ENCODE peak calls at places on chromosomes 1 and 21, in ten cellular contexts. V is AG09309, H is A673, J is heart left ventricle, G is HL-60, L is Calu3, F is uterus, E is choroid plexus epithelial cell, W is cardiac fibroblast, M is GM13977. D is an unnamed sample.

GRCh38 chr1:93979040-93979717 is 69.9 kb upstream of the GCLM start:
- DNase-seq in F (no peak), W (no peak), M (no peak), G (no peak), H (no peak), V (no peak), L (no peak), E (no peak), J (no peak), D (no peak)

GRCh38 chr1:181135462-181135781 is 46.9 kb downstream of the IER5 start:
- DNase-seq in W (peak), M (no peak), E (peak), L (no peak), G (no peak), H (peak), F (no peak), J (no peak), V (no peak), D (peak)

GRCh38 chr1:71587961-71588360 is 507.1 kb upstream of the ZRANB2 start:
- DNase-seq in J (no peak), H (peak), F (no peak), L (no peak), E (no peak), V (peak), G (no peak), W (peak), M (no peak), D (peak)

GRCh38 chr1:109822749-109823542 is 59.2 kb upstream of the EPS8L3 start:
- DNase-seq in H (no peak), G (no peak), E (no peak), V (no peak), J (no peak), M (no peak), W (no peak), L (no peak), F (no peak), D (peak)

GRCh38 chr1:246151796-246152434 is 355.2 kb downstream of the SMYD3 start:
- DNase-seq in V (no peak), G (no peak), L (no peak), E (no peak), F (no peak), H (no peak), W (no peak), M (no peak), J (no peak), D (no peak)

GRCh38 chr1:179807691-179808485 is 64.8 kb downstream of the FAM163A start:
- DNase-seq in L (no peak), G (no peak), H (no peak), J (no peak), F (no peak), E (peak), W (peak), V (peak), M (no peak), D (no peak)

GRCh38 chr1:1918901-1919303 is at the start of gene TMEM52:
- DNase-seq in W (no peak), J (no peak), M (no peak), G (no peak), E (no peak), L (no peak), F (no peak), V (no peak), H (no peak), D (no peak)

GRCh38 chr1:166999090-166999489 is 10.0 kb downstream of the MAEL start:
- DNase-seq in E (peak), W (peak), V (no peak), M (no peak), G (no peak), H (no peak), F (no peak), J (no peak), L (no peak), D (peak)

GRCh38 chr1:66933887-66934700 is 9.3 kb downstream of the MIER1 start:
- DNase-seq in V (no peak), M (no peak), F (no peak), L (no peak), G (no peak), E (no peak), W (no peak), J (no peak), H (no peak), D (no peak)

GRCh38 chr1:58931024-58931423 is 147.2 kb upstream of the JUN start:
- DNase-seq in G (no peak), W (no peak), E (no peak), L (no peak), J (no peak), H (no peak), M (no peak), F (no peak), V (no peak), D (no peak)

GRCh38 chr1:45111239-45111638 is 95.2 kb downstream of the ZSWIM5 start:
- DNase-seq in V (no peak), H (no peak), J (no peak), M (no peak), L (no peak), G (no peak), E (no peak), W (no peak), F (no peak), D (no peak)

GRCh38 chr1:114610546-114611245 is 29.3 kb upstream of the BCAS2 start:
- DNase-seq in E (peak), M (no peak), W (peak), L (no peak), G (no peak), V (no peak), J (no peak), F (no peak), H (no peak), D (no peak)

GRCh38 chr1:41400235-41400634 is 39.0 kb downstream of the FOXO6 start:
- DNase-seq in J (no peak), L (no peak), E (no peak), G (no peak), F (no peak), H (no peak), V (no peak), M (no peak), W (no peak), D (no peak)

GRCh38 chr1:8862528-8862927 is 16.0 kb downstream of the ENO1 start:
- DNase-seq in H (peak), E (peak), G (no peak), J (no peak), M (no peak), V (no peak), L (peak), F (no peak), W (no peak), D (peak)

GRCh38 chr21:23398726-23399125 is 2208.6 kb downstream of the MRPL39 start:
- DNase-seq in H (no peak), M (no peak), G (no peak), J (no peak), L (no peak), W (no peak), V (no peak), E (no peak), F (no peak), D (no peak)

GRCh38 chr1:27615346-27616004 is 11.5 kb upstream of the AHDC1 start:
- DNase-seq in E (no peak), V (no peak), W (no peak), M (no peak), G (no peak), J (no peak), H (no peak), L (no peak), F (no peak), D (no peak)

GRCh38 chr1:151371744-151372410 is 628 bp downstream of the SELENBP1 start:
- DNase-seq in J (peak), V (no peak), M (no peak), L (peak), W (peak), F (peak), G (peak), E (no peak), H (peak), D (no peak)

GRCh38 chr1:200198247-200198646 is 170.7 kb downstream of the NR5A2 start:
- DNase-seq in W (no peak), J (no peak), G (no peak), H (no peak), F (no peak), E (no peak), M (no peak), L (no peak), V (no peak), D (no peak)

GRCh38 chr1:206925116-206925736 is 3.5 kb upstream of the FCMR start:
- DNase-seq in J (no peak), L (no peak), M (peak), E (no peak), F (no peak), W (no peak), G (no peak), H (no peak), V (no peak), D (peak)

GRCh38 chr1:243945727-243946126 is 95.7 kb upstream of the AKT3 start:
- DNase-seq in V (no peak), H (no peak), E (no peak), G (no peak), J (no peak), L (no peak), F (no peak), W (no peak), M (no peak), D (no peak)

GRCh38 chr21:25398630-25399029 is 208.7 kb downstream of the MRPL39 start:
- DNase-seq in E (no peak), J (no peak), M (no peak), F (no peak), L (no peak), G (no peak), H (no peak), W (no peak), V (no peak), D (no peak)

GRCh38 chr1:193111641-193112090 is 6.5 kb upstream of the GLRX2 start:
- DNase-seq in M (no peak), G (peak), L (peak), H (peak), E (peak), V (peak), J (no peak), W (peak), F (peak), D (no peak)

GRCh38 chr1:19762175-19762779 is 37.4 kb downstream of the TMCO4 start:
- DNase-seq in E (peak), W (peak), J (no peak), V (no peak), H (peak), M (peak), L (peak), G (no peak), F (peak), D (peak)

DNA sequence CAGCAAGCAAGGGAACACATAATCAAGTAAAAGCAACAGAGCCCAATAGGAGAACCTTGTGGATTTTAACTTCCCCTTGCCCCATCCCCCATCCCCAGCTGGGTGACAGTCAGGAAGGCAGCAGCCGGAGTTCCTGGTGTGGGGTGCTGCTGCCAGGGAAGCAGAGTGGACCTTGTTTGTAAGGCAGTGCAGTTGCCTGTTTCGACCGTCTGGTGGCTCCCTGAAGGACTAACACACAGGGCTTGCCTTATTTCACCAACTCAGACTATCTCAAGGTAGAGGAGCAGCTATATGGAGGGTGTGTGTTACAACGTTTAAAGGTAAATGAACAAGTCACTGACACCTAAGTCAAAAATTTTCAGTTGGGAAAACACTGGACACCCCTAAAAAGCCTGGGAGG is 6.6 kb downstream of the KRTAP10-8 start:
- DNase-seq in E (peak), L (no peak), V (no peak), F (no peak), H (no peak), M (no peak), G (no peak), J (peak), W (peak), D (peak)
- TF ChIP-seq CTCF in E (peak), L (no peak), V (peak), F (no peak), H (no peak), M (peak), G (no peak), J (no peak), W (peak), D (peak)

DNA sequence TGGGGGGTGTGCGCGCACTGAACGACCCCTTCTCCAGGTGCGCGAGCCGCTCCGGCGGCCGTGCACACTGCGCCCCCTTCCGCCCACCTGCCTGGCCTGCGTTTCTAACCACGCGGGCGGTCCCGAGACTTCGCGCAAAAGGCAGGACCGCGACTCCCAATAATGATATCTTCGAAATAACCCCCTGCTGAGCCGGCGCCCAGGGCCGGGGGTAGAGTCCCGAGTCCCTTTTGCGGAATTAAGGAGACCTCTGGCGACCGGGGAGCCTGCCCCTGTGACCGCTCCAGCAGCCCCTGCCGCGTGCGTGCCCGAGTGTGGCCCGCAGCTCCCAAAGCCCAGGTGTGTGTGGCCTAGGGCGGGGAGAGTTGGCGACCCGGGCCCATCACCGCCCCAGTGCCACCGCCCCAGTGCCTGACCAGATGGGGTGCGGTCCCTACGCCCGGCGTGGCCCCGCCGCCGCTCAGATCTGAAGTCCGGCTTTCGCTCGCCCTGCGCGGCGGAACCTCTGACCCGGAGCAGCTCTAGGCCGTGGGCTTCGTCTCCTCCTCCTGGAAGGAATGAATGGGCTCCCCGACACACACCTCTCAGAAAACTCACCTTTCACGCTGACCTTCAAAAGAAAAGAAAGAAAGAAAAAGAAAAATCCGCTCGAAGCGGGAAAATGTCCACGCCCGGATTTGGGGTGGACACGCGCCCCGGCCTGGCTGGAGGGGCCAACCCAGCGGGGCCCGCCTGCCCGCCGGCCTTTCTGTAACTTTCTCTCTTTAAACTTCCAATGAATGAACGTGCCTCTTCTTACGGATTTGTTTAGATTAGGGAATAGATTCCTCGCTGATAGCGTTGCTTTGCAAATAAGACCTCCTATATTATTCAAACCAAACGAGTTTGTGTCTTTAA is 5.5 kb upstream of the SIM2 start:
- DNase-seq in M (peak), G (no peak), V (no peak), H (no peak), W (no peak), L (no peak), F (no peak), E (no peak), J (no peak), D (no peak)
- TF ChIP-seq CTCF in M (peak), G (no peak), V (no peak), H (no peak), W (no peak), L (no peak), F (no peak), E (peak), J (no peak), D (no peak)

DNA sequence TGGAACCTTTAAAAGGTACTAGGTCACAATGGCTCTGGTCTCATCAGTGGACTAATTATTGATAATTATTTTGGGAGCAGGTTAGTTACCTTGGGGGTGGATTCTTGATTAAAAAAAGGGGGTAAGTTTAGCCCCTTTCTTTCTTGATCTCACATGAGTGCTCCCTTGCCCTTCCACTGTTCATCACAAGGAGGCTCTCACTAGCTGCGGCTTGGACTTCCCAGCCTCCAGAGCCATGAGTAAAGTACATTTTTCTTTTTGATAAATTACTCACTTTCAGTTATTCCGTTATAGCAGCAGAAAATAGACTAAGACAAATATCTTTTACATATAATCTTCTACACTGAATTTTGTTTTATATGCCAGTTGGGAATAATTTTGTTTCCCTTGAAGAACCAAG is 254.8 kb upstream of the DEPDC1 start:
- DNase-seq in H (no peak), E (no peak), W (no peak), J (no peak), G (no peak), L (no peak), M (no peak), V (no peak), F (no peak), D (no peak)
- TF ChIP-seq CTCF in H (no peak), E (no peak), W (no peak), J (no peak), G (no peak), L (no peak), M (no peak), V (no peak), F (no peak), D (no peak)

GRCh38 chr1:197130677-197131304 is 15.7 kb downstream of the ASPM start:
- DNase-seq in W (peak), M (no peak), E (peak), F (no peak), L (no peak), G (no peak), V (no peak), H (no peak), J (no peak), D (no peak)
- TF ChIP-seq CTCF in W (no peak), M (no peak), E (no peak), F (no peak), L (no peak), G (no peak), V (no peak), H (no peak), J (no peak), D (no peak)

DNA sequence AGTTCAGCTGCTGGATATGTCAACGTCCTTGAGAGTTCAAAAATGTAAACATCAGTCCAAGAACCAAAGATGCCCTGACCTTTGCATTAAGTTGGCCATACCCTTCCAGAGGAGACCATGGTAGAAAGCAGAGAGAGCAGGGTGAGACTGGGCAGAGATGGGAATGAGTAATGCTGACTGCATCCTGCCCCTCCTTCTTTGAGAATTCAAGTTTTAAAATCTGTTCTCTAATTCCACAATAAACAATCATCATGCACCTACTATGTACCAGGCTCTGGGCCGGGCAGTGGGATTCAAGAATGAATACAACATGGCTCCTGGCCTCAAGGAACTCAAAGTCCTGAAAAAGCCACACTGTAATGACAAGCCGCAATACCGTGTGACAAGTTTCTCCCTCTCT is 3.9 kb upstream of the HAO2 start:
- DNase-seq in G (no peak), H (no peak), M (no peak), J (no peak), E (no peak), F (no peak), W (no peak), L (no peak), V (no peak), D (no peak)
- TF ChIP-seq CTCF in G (no peak), H (no peak), M (no peak), J (no peak), E (no peak), F (no peak), W (no peak), L (no peak), V (no peak), D (no peak)

DNA sequence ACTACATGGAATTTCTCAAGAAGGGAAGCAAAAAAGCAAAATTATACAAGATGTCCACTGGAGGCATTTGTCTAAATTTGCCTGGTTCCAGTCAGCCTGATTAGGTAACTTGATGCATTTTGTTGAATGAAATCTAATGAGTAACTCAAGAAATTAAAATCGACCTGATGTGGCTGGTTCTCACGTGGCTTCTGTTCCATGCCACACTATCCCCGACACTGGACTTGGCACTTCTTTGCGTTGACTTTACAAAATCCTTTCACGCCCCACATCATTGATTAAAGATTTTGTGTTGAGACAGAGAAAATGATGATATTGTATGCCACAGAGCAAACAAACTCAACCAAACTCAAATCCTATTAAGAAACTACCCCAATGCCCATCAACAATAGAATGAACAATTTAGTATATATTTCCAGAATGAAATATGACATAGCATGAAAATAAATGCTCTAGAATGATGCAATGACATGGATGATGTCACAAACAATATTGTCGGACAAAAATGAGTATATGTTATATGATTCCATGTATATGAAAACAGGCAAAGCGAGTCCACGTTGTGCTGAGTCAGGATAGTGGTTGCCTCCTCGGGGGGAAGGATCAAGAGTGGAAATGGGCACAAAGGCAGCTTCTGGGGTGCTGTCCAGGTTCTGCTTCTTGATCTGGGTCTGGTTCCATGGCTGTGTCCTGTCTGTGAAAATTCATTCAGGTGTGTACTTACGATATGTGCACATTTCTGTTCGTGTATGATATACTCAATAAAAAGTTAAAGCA is 12.9 kb upstream of the HMGCS2 start:
- DNase-seq in V (no peak), L (no peak), J (no peak), F (no peak), E (no peak), G (no peak), M (no peak), H (no peak), W (no peak), D (no peak)
- TF ChIP-seq CTCF in V (no peak), L (no peak), J (no peak), F (no peak), E (no peak), G (no peak), M (no peak), H (no peak), W (no peak), D (no peak)

D was measured in GM12865.